ENCODE peak calls at places on chromosomes 3 and 15, in four cellular contexts. R is hepatic stellate cell, G is NCI-H460, O is stomach. S is an unnamed sample.

GRCh38 chr3:126394179-126394976 is at the start of gene CFAP100:
- DNase-seq in R (peak; percentile 33), G (no peak), O (peak; percentile 44), S (no peak)

GRCh38 chr15:41577863-41578735 is 19.1 kb downstream of the TYRO3 start:
- DNase-seq in R (no peak), G (no peak), O (no peak), S (no peak)

GRCh38 chr3:181210275-181210674 is 220.7 kb upstream of the DNAJC19 start:
- DNase-seq in R (no peak), G (peak; percentile 13), O (no peak), S (no peak)

GRCh38 chr15:76239786-76240185 is 71.5 kb downstream of the ETFA start:
- DNase-seq in R (no peak), G (no peak), O (no peak), S (no peak)

GRCh38 chr3:58037141-58037910 is 29.1 kb downstream of the FLNB start:
- DNase-seq in R (no peak), G (no peak), O (no peak), S (no peak)

GRCh38 chr3:9600597-9600996 is 47.0 kb upstream of the LHFPL4 start:
- DNase-seq in R (no peak), G (peak; percentile 7), O (peak; percentile 74), S (no peak)

GRCh38 chr15:98676586-98677270 is 28.4 kb downstream of the IGF1R start:
- DNase-seq in R (no peak), G (no peak), O (no peak), S (no peak)

GRCh38 chr3:48684480-48685143 is 1.1 kb downstream of the NCKIPSD start:
- DNase-seq in R (peak; percentile 71), G (no peak), O (no peak), S (no peak)

GRCh38 chr3:46607603-46608028 is 4.7 kb upstream of the FAM240A start:
- DNase-seq in R (no peak), G (no peak), O (no peak), S (no peak)

GRCh38 chr3:26714485-26714884 is 91.9 kb downstream of the LRRC3B start:
- DNase-seq in R (no peak), G (no peak), O (no peak), S (no peak)

GRCh38 chr3:171459130-171459941 is 869 bp downstream of the TNIK start:
- DNase-seq in R (peak; percentile 16), G (no peak), O (peak; percentile 38), S (no peak)

GRCh38 chr15:72782993-72783562 is 480 bp downstream of the ADPGK start:
- DNase-seq in R (peak; percentile 32), G (no peak), O (peak; percentile 40), S (peak; percentile 18)

GRCh38 chr15:93985925-93986324 is 245.4 kb upstream of the MCTP2 start:
- DNase-seq in R (no peak), G (no peak), O (no peak), S (no peak)

GRCh38 chr3:61863579-61863978 is 302.2 kb downstream of the PTPRG start:
- DNase-seq in R (no peak), G (no peak), O (no peak), S (no peak)

GRCh38 chr15:68379058-68379758 is 52.8 kb downstream of the ITGA11 start:
- DNase-seq in R (no peak), G (no peak), O (peak; percentile 17), S (no peak)

GRCh38 chr15:63476229-63476632 is 28.2 kb upstream of the USP3 start:
- DNase-seq in R (peak; percentile 86), G (peak; percentile 74), O (no peak), S (no peak)

S was measured in GM18507.